ENCODE peak calls at places on chromosomes 11 and 22, in eight cellular contexts. W is CD8-positive, alpha-beta T cell; R is tibial nerve; T is stomach; N is spleen; S is fibroblast of lung; J is Panc1; L is right lobe of liver. D is an unnamed sample.
A peak's percentile ranks its signal among the peaks of the same experiment; 100 is the strongest.

GRCh38 chr22:46934746-46935491 is 172.5 kb downstream of the TBC1D22A start:
- DNase-seq in W (no peak), R (no peak), T (no peak), N (no peak), S (peak; percentile 98), J (peak; percentile 51), L (no peak), D (no peak)

GRCh38 chr11:316031-316701 is 2.3 kb downstream of the IFITM1 start:
- DNase-seq in W (no peak), R (no peak), T (no peak), N (peak; percentile 89), S (no peak), J (no peak), L (peak; percentile 77), D (no peak)

GRCh38 chr22:48663297-48663696 is 1164.4 kb downstream of the BRD1 start:
- DNase-seq in W (no peak), R (no peak), T (no peak), N (no peak), S (no peak), J (no peak), L (no peak), D (no peak)

GRCh38 chr11:44852159-44852707 is 98.5 kb downstream of the TP53I11 start:
- DNase-seq in W (no peak), R (no peak), T (no peak), N (no peak), S (no peak), J (no peak), L (no peak), D (no peak)

GRCh38 chr11:95337175-95337957 is 106.4 kb upstream of the SESN3 start:
- DNase-seq in W (peak; percentile 24), R (peak; percentile 45), T (peak; percentile 38), N (peak; percentile 87), S (peak; percentile 73), J (no peak), L (peak; percentile 59), D (peak; percentile 81)

GRCh38 chr11:78213526-78214330 is 25.0 kb downstream of the USP35 start:
- DNase-seq in W (no peak), R (no peak), T (no peak), N (no peak), S (no peak), J (no peak), L (no peak), D (no peak)

GRCh38 chr22:20652582-20652981 is 121.3 kb upstream of the SERPIND1 start:
- DNase-seq in W (no peak), R (no peak), T (no peak), N (peak; percentile 62), S (no peak), J (no peak), L (no peak), D (no peak)

GRCh38 chr11:65903068-65903481 is 2.9 kb upstream of the FOSL1 start:
- DNase-seq in W (no peak), R (no peak), T (no peak), N (no peak), S (peak; percentile 90), J (peak; percentile 95), L (no peak), D (no peak)

GRCh38 chr11:47020793-47021624 is 84.4 kb downstream of the CSTPP1 start:
- DNase-seq in W (no peak), R (no peak), T (no peak), N (no peak), S (peak; percentile 42), J (no peak), L (no peak), D (no peak)

GRCh38 chr11:113577356-113578163 is 102.4 kb upstream of the DRD2 start:
- DNase-seq in W (no peak), R (no peak), T (peak; percentile 56), N (no peak), S (no peak), J (no peak), L (no peak), D (no peak)

GRCh38 chr11:47912843-47913437 is 64.8 kb upstream of the NUP160 start:
- DNase-seq in W (no peak), R (no peak), T (no peak), N (no peak), S (no peak), J (no peak), L (no peak), D (no peak)

GRCh38 chr11:110519816-110520215 is 90.1 kb downstream of the FDX1 start:
- DNase-seq in W (no peak), R (no peak), T (no peak), N (no peak), S (no peak), J (no peak), L (no peak), D (no peak)

GRCh38 chr11:12949456-12949855 is 59.7 kb upstream of the RASSF10 start:
- DNase-seq in W (no peak), R (no peak), T (no peak), N (no peak), S (no peak), J (no peak), L (no peak), D (no peak)

GRCh38 chr11:72821920-72822799 is 7.9 kb downstream of the ATG16L2 start:
- DNase-seq in W (peak; percentile 74), R (peak; percentile 66), T (peak; percentile 95), N (peak; percentile 95), S (peak; percentile 85), J (peak; percentile 28), L (peak; percentile 93), D (peak; percentile 88)

GRCh38 chr11:68889948-68890446 is 13.6 kb downstream of the MRPL21 start:
- DNase-seq in W (no peak), R (peak; percentile 49), T (no peak), N (peak; percentile 56), S (peak; percentile 57), J (no peak), L (no peak), D (peak; percentile 77)

GRCh38 chr11:16239130-16240105 is 116.9 kb downstream of the SOX6 start:
- DNase-seq in W (no peak), R (no peak), T (no peak), N (no peak), S (no peak), J (no peak), L (no peak), D (no peak)

GRCh38 chr11:116725434-116726221 is 47.2 kb downstream of the BUD13 start:
- DNase-seq in W (no peak), R (no peak), T (no peak), N (peak; percentile 63), S (peak; percentile 21), J (no peak), L (peak; percentile 85), D (no peak)

DNA sequence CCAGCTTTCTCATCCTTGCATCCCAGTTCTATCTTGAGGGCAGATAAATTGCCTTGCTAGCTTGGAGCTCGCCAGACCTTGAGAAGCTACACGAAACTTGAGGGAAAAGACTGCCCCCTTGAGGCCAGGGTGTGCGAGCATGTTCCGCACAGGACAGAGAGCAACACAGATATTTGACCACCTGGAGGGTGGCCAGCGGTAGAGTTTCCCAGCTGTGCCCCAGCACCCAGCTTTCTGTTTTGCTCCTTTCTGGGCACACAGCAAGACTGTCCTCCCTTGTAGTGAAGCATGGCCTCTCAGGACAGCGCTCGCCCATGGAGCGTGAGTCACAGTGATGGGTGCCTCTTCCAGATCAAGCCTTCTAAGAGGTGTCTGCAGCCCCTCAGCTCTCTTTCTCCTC is 23.5 kb downstream of the SPATA19 start:
- DNase-seq in W (no peak), R (no peak), T (peak; percentile 65), N (no peak), S (peak; percentile 12), J (no peak), L (no peak), D (peak; percentile 54)
- TF ChIP-seq CTCF in W (peak; percentile 32), R (peak; percentile 38), T (peak; percentile 38), N (peak; percentile 22), S (peak; percentile 20), J (peak; percentile 89), L (peak; percentile 59), D (peak; percentile 25)

GRCh38 chr11:19218216-19218615 is 16.4 kb upstream of the CSRP3 start:
- DNase-seq in W (no peak), R (no peak), T (no peak), N (no peak), S (no peak), J (no peak), L (no peak), D (no peak)
- H3K27ac ChIP-seq in W (no peak overlapping the region), R (no peak overlapping the region), T (no peak overlapping the region), N (no peak overlapping the region), S (no peak overlapping the region), J (no peak overlapping the region), L (no peak overlapping the region), D (peak overlapping the region; percentile 41)

GRCh38 chr22:22923930-22924329 is 36.3 kb downstream of the IGLL5 start:
- DNase-seq in W (no peak), R (no peak), T (no peak), N (no peak), S (no peak), J (no peak), L (peak; percentile 11), D (no peak)
- H3K4me1 ChIP-seq in W (peaks cover 9% of the 10 kb centered on the region), R (no peaks in the 10 kb centered on the region), T (no peaks in the 10 kb centered on the region), N (no peaks in the 10 kb centered on the region), S (no peaks in the 10 kb centered on the region), J (no peaks in the 10 kb centered on the region), L (no peaks in the 10 kb centered on the region), D (peaks cover 6% of the 10 kb centered on the region)

GRCh38 chr11:64742940-64743590 is 877 bp downstream of the RASGRP2 start:
- DNase-seq in W (peak; percentile 77), R (peak; percentile 57), T (peak; percentile 79), N (peak; percentile 97), S (no peak), J (no peak), L (peak; percentile 86), D (peak; percentile 88)

GRCh38 chr11:64742087-64742939 is 1.6 kb downstream of the RASGRP2 start:
- DNase-seq in W (peak; percentile 40), R (no peak), T (no peak), N (peak; percentile 89), S (no peak), J (no peak), L (no peak), D (peak; percentile 34)

GRCh38 chr11:64744544-64745218 is 739 bp upstream of the RASGRP2 start:
- DNase-seq in W (peak; percentile 51), R (no peak), T (no peak), N (peak; percentile 92), S (no peak), J (no peak), L (no peak), D (no peak)

GRCh38 chr11:64745219-64745522 is 1.2 kb upstream of the RASGRP2 start:
- DNase-seq in W (peak; percentile 92), R (peak; percentile 47), T (peak; percentile 71), N (peak; percentile 100), S (no peak), J (no peak), L (peak; percentile 89), D (peak; percentile 88)

DNA sequence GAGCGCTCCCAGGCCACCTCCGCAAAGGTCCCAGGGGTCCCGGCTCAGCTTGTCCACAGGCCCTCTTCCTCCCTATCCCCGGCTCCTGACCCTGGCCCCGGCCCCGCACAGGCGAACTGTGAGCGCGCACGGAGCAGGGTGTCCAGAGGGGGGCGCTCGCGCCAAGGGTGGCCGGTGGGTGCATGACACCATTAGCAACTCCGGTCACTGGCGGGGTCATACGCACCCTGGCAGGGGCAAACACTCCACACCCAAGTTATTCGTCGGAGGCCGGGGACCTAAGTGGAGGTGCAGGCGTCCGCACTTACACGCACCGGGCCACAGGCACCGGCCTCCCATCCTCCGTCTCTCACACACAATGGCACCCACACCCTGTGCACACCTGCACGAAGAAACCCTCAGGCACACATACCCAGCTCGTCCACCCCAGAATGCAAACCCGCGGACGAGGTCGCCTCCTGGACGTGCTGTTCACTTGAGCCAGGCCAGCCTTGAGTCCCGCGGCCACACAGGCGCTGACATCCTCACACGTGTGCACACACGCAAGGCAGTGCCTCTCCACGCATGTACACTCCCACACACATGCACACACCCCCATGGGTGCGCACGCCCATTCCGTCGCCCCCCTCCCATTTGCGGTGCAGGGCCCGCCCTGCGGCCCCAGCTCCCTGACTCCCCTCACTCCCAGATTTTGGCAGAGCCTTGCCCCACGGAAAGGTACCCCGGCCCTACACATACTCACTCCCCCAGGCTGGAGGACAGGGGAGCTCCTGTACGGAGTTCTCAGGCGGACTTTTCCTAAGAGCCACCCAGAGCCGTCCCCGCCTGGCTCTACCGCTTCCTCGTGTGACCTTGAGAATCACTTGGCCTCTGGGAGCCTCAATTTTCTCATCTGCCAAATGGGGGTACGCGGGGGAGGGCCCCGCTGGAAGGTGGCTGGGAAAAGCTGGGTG is at the start of gene RASGRP2:
- DNase-seq in W (peak; percentile 92), R (peak; percentile 56), T (peak; percentile 74), N (peak; percentile 99), S (no peak), J (no peak), L (peak; percentile 88), D (peak; percentile 92)
- TF ChIP-seq CTCF in W (no peak), R (peak; percentile 71), T (peak; percentile 50), N (peak; percentile 76), S (peak; percentile 45), J (peak; percentile 84), L (peak; percentile 47), D (peak; percentile 83)

D was measured in heart right ventricle.